ENCODE peak calls at places on chromosome 21, in four cellular contexts. K is HepG2, S is K562, X is HCT116. B is an unnamed sample.

GRCh38 chr21:44640761-44641160 is 3.6 kb downstream of the KRTAP10-10 start:
- DNase-seq in K (no peak), S (no peak), X (no peak), B (no peak)

GRCh38 chr21:14382486-14382834 is 486 bp downstream of the HSPA13 start:
- DNase-seq in K (no peak), S (no peak), X (no peak), B (no peak)

GRCh38 chr21:41167348-41168342 is at the start of gene BACE2:
- DNase-seq in K (no peak), S (peak; percentile 74), X (no peak), B (no peak)

GRCh38 chr21:44657635-44658183 is at the start of gene KRTAP12-3:
- DNase-seq in K (no peak), S (no peak), X (no peak), B (no peak)

GRCh38 chr21:41777934-41778815 is 11.3 kb upstream of the RIPK4 start:
- DNase-seq in K (peak; percentile 51), S (peak; percentile 66), X (peak; percentile 84), B (no peak)

GRCh38 chr21:41928621-41929220 is 25.1 kb downstream of the C2CD2 start:
- DNase-seq in K (no peak), S (no peak), X (no peak), B (no peak)

GRCh38 chr21:26506951-26507350 is 66.1 kb downstream of the CYYR1 start:
- DNase-seq in K (no peak), S (no peak), X (no peak), B (peak; percentile 36)

GRCh38 chr21:40143822-40144525 is 276.7 kb downstream of the PCP4 start:
- DNase-seq in K (peak; percentile 10), S (peak; percentile 56), X (peak; percentile 6), B (peak; percentile 8)

DNA sequence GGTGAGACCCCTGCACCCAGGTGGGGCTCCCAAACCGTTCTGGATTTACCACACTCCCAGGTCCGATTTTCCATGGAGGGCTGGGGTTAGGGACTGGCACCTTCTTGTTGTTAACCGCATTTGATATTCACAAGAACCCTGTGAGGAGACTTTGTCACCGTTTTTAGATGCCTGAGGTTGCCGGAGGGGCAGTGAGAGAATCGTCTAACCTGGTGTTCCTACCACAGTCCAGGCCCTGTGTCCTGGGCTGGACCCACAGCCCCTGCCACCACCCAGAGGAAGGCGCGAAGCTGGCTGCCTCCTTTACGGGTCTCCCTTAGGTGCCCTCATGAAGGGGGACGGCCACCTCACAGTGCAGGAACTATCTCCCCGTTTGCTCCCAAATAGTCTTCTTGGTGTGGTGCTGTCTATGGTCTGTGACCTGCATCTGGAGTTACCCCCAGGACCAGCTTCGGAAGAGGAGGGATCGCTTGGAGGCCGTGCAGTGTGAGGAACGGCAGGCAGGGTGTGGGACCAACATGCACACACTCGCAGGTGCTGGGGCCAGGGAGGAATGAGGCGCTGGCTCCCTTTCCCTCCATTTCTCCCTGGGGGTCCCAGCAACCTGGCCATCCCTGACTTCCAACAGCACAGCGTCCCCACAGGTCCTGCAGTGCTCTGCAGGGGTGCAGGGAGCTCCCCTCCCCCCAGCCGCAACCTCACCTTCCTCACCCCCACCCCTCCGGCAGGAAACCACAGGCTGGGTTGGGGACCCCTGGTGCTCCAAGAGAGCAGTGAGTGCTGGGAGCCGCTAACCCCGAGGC is 7.0 kb downstream of the SIM2 start:
- DNase-seq in K (no peak), S (peak; percentile 51), X (no peak), B (no peak)
- TF ChIP-seq TCF7L2 in K (no peak), S (no peak), X (no peak), B (no peak)

DNA sequence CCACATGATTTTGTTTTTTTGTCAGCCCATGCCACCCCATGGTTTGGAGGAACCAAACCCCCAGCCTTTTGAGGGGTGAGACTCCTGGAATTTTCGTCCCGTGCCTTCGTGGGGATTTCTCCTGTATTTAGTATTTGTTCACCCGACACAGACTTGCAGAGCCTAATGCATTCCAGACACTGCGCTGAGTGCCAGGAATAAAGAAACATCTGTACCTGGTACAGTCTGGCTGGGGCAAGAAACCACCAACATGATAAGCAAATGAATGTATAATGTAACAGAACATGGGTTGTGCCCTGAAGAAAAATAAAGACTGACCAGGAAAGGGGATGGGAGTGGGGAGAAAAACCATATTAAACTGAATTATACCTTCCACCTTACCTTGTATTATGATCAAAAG is 46.9 kb upstream of the ETS2 start:
- DNase-seq in K (no peak), S (no peak), X (no peak), B (no peak)
- TF ChIP-seq TCF7L2 in K (no peak), S (no peak), X (no peak), B (no peak)

DNA sequence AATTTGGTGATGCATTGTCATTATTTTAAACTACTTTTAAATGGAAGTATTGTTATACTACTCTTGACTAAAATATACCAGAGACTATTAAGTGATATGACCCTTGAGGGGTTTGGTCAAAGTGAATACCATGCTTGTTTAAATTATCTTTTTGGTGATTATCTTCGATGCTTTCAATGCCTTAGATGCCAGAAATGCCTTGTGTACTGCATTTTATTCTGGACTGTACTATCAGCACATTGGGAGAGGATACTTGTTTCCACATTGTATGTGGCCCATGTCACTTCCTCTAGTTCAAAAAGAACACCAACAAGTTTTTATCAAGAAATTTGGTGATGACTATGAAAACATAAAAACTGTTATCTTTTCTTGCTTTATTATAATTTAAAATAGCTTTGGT is 16.3 kb downstream of the MAP3K7CL start:
- DNase-seq in K (no peak), S (no peak), X (no peak), B (no peak)
- TF ChIP-seq TCF7L2 in K (no peak), S (no peak), X (no peak), B (no peak)

GRCh38 chr21:34992736-34993135 is 56.4 kb downstream of the RUNX1 start:
- DNase-seq in K (no peak), S (no peak), X (no peak), B (no peak)
- TF ChIP-seq TCF7L2 in K (no peak), S (no peak), X (no peak), B (no peak)

GRCh38 chr21:38911523-38912354 is 106.0 kb downstream of the ETS2 start:
- DNase-seq in K (no peak), S (no peak), X (no peak), B (no peak)
- TF ChIP-seq TCF7L2 in K (no peak), S (no peak), X (no peak), B (no peak)

DNA sequence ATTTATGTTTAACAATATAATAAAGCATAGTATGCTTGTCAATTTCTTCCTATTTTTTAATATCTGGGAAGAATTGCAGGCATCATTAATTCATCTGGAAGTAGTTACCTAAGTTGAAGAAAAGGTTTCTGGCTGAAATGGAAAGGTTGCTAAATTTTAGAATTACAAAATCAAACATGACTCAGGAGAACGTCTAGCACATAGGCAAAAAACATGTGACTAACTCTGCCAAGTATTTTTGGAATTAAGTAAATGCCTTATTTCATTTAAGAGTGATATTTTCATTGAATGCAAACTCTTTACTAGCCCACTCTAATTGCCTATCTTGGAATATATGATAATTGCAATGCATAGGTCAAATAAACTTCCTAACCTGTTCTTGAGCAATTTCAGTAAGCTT is 208.5 kb upstream of the NCAM2 start:
- DNase-seq in K (no peak), S (no peak), X (no peak), B (no peak)
- TF ChIP-seq TCF7L2 in K (no peak), S (no peak), X (no peak), B (no peak)

GRCh38 chr21:46058339-46059145 is 39.4 kb upstream of the COL6A2 start:
- DNase-seq in K (no peak), S (no peak), X (no peak), B (no peak)

GRCh38 chr21:46056450-46056903 is 41.4 kb upstream of the COL6A2 start:
- DNase-seq in K (no peak), S (no peak), X (no peak), B (no peak)

GRCh38 chr21:46057710-46058241 is 40.1 kb upstream of the COL6A2 start:
- DNase-seq in K (no peak), S (no peak), X (no peak), B (no peak)

GRCh38 chr21:46055863-46056281 is 42.0 kb upstream of the COL6A2 start:
- DNase-seq in K (no peak), S (no peak), X (no peak), B (no peak)

GRCh38 chr21:46057111-46057709 is 40.7 kb upstream of the COL6A2 start:
- DNase-seq in K (no peak), S (no peak), X (no peak), B (no peak)
- TF ChIP-seq TCF7L2 in K (no peak), S (no peak), X (no peak), B (no peak)